ENCODE peak calls at places on chromosome 9, in five cellular contexts. P is activated naive CD8-positive, alpha-beta T cell treated with anti-CD3 and anti-CD28 coated beads for 36 hours; M is choroid plexus epithelial cell; O is endothelial cell; C is neural crest cell. L is an unnamed sample.

GRCh38 chr9:92463989-92464388 is 18.3 kb downstream of the ASPN start:
- DNase-seq in P (no peak), M (peak), O (no peak), C (no peak), L (no peak)

GRCh38 chr9:137480686-137481683 is 21.9 kb upstream of the NSMF start:
- DNase-seq in P (no peak), M (no peak), O (no peak), C (no peak), L (no peak)

GRCh38 chr9:131762356-131762932 is 22.6 kb upstream of the RAPGEF1 start:
- DNase-seq in P (peak), M (peak), O (peak), C (peak), L (peak)

GRCh38 chr9:13386324-13386723 is 106.8 kb upstream of the MPDZ start:
- DNase-seq in P (no peak), M (no peak), O (no peak), C (no peak), L (no peak)

GRCh38 chr9:107007361-107007760 is 144.4 kb downstream of the ZNF462 start:
- DNase-seq in P (no peak), M (no peak), O (no peak), C (no peak), L (no peak)

GRCh38 chr9:105656131-105656921 is 5.9 kb upstream of the TAL2 start:
- DNase-seq in P (peak), M (no peak), O (peak), C (peak), L (peak)

GRCh38 chr9:135500525-135501260 is at the start of gene MRPS2:
- DNase-seq in P (peak), M (peak), O (peak), C (peak), L (peak)

GRCh38 chr9:131755541-131756198 is 15.8 kb upstream of the RAPGEF1 start:
- DNase-seq in P (peak), M (peak), O (peak), C (peak), L (peak)

GRCh38 chr9:114789006-114789405 is 16.8 kb downstream of the TNFSF15 start:
- DNase-seq in P (no peak), M (no peak), O (no peak), C (no peak), L (no peak)

GRCh38 chr9:128420060-128420650 is 502 bp upstream of the CERCAM start:
- DNase-seq in P (peak), M (peak), O (peak), C (peak), L (peak)

GRCh38 chr9:109903515-109904138 is 123.6 kb downstream of the PALM2AKAP2 start:
- DNase-seq in P (peak), M (peak), O (peak), C (peak), L (peak)